ENCODE peak calls at places on chromosomes 11 and 22, in ten cellular contexts. L is esophagus squamous epithelium, G is PC-9, N is AG04450, X is choroid plexus epithelial cell, K is adrenal gland, J is transverse colon, E is neural crest cell, W is tibial artery, D is gastrocnemius medialis. M is an unnamed sample.

GRCh38 chr11:23138761-23139160 is 278.5 kb upstream of the CCDC179 start:
- DNase-seq in L (no peak), G (no peak), N (no peak), X (no peak), K (no peak), J (no peak), E (no peak), W (no peak), D (no peak), M (no peak)

GRCh38 chr11:87719311-87720073 is 455.8 kb downstream of the RAB38 start:
- DNase-seq in L (no peak), G (no peak), N (no peak), X (peak; percentile 12), K (no peak), J (no peak), E (no peak), W (no peak), D (no peak), M (no peak)

GRCh38 chr11:75500742-75501141 is 25.0 kb downstream of the GDPD5 start:
- DNase-seq in L (no peak), G (no peak), N (no peak), X (no peak), K (no peak), J (no peak), E (no peak), W (no peak), D (no peak), M (no peak)

GRCh38 chr11:36007127-36007824 is 63.4 kb downstream of the LDLRAD3 start:
- DNase-seq in L (no peak), G (peak; percentile 84), N (no peak), X (no peak), K (no peak), J (no peak), E (no peak), W (no peak), D (no peak), M (no peak)

GRCh38 chr11:102135256-102135655 is 25.0 kb downstream of the YAP1 start:
- DNase-seq in L (no peak), G (no peak), N (no peak), X (no peak), K (no peak), J (no peak), E (no peak), W (no peak), D (no peak), M (no peak)

GRCh38 chr11:82682003-82682751 is 51.5 kb downstream of the FAM181B start:
- DNase-seq in L (no peak), G (peak; percentile 82), N (peak; percentile 24), X (peak; percentile 88), K (peak; percentile 24), J (peak; percentile 16), E (no peak), W (no peak), D (no peak), M (peak; percentile 18)

GRCh38 chr11:88404363-88404762 is 66.8 kb upstream of the CTSC start:
- DNase-seq in L (no peak), G (no peak), N (no peak), X (no peak), K (no peak), J (no peak), E (no peak), W (no peak), D (no peak), M (no peak)

GRCh38 chr11:9765320-9766101 is 101.6 kb downstream of the SWAP70 start:
- DNase-seq in L (no peak), G (no peak), N (peak; percentile 90), X (peak; percentile 99), K (peak; percentile 56), J (no peak), E (no peak), W (peak; percentile 41), D (peak; percentile 70), M (no peak)

GRCh38 chr11:72820439-72821139 is 6.4 kb downstream of the ATG16L2 start:
- DNase-seq in L (no peak), G (no peak), N (no peak), X (no peak), K (peak; percentile 27), J (no peak), E (no peak), W (no peak), D (no peak), M (no peak)

GRCh38 chr22:39299829-39300178 is 19.6 kb downstream of the RPL3 start:
- DNase-seq in L (no peak), G (no peak), N (no peak), X (no peak), K (peak; percentile 61), J (peak; percentile 25), E (no peak), W (peak; percentile 50), D (no peak), M (no peak)

GRCh38 chr22:46072030-46072881 is 78.1 kb upstream of the PPARA start:
- DNase-seq in L (no peak), G (peak; percentile 50), N (no peak), X (peak; percentile 65), K (peak; percentile 74), J (peak; percentile 84), E (no peak), W (peak; percentile 59), D (peak; percentile 56), M (no peak)

GRCh38 chr11:10930224-10930960 is 72.5 kb upstream of the ZBED5 start:
- DNase-seq in L (no peak), G (no peak), N (no peak), X (peak; percentile 33), K (no peak), J (peak; percentile 27), E (no peak), W (no peak), D (no peak), M (no peak)

GRCh38 chr11:15468471-15468870 is 353.7 kb downstream of the INSC start:
- DNase-seq in L (no peak), G (no peak), N (no peak), X (no peak), K (no peak), J (no peak), E (no peak), W (no peak), D (no peak), M (no peak)

GRCh38 chr11:134332782-134333181 is 994 bp downstream of the GLB1L2 start:
- DNase-seq in L (no peak), G (no peak), N (no peak), X (no peak), K (no peak), J (no peak), E (no peak), W (no peak), D (no peak), M (no peak)

DNA sequence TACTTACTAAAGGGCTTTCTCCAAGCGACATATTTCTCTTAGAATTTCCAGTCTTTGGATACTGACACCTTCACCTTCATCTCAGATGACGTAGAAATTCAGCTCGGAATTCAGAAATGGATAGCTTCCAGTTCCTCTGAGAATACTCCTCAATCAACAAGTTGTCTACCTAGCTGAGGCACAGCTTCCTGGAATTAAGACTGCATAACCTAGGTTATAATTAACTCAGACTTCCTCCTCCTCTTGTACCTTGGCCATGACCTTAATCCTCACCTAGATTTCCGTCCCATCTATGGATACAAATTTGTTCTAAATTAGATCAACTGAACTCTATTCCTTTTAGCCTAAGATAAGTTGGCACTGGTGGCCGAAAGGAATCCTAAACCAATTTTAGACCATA is 17.4 kb downstream of the ATP5MG start:
- DNase-seq in L (no peak), G (no peak), N (no peak), X (no peak), K (no peak), J (no peak), E (no peak), W (no peak), D (no peak), M (no peak)
- TF ChIP-seq CTCF in L (no peak), G (no peak), N (no peak), X (no peak), K (no peak), J (no peak), E (no peak), W (no peak), D (no peak), M (no peak)

DNA sequence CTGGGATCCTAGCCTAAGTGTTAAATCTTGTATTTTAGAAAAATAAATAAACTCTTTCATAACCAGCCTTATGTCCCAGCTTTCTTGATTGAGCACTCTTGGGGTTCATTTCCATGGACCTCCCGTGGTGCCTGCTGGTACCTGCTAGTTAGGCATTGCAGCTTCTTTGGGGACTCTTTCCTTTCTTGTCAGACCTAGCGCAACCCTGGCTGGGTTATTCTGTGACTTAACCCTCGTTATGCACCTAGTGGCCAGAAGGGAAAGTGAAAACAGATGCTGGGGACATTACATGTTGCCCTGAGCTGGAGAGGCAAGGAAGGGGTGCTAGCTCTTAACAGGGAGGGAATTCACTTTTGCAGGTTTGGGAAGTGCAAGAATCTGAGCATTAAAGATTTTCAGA is 46.8 kb downstream of the APIP start:
- DNase-seq in L (no peak), G (no peak), N (no peak), X (peak; percentile 7), K (no peak), J (no peak), E (no peak), W (no peak), D (no peak), M (no peak)
- TF ChIP-seq CTCF in L (no peak), G (no peak), N (peak; percentile 22), X (peak; percentile 47), K (no peak), J (no peak), E (peak; percentile 41), W (no peak), D (no peak), M (peak; percentile 13)

GRCh38 chr11:115990004-115990447 is 485.8 kb upstream of the CADM1 start:
- DNase-seq in L (no peak), G (no peak), N (no peak), X (no peak), K (no peak), J (peak; percentile 15), E (peak; percentile 44), W (no peak), D (no peak), M (no peak)
- TF ChIP-seq CTCF in L (peak; percentile 25), G (peak; percentile 71), N (peak; percentile 58), X (peak; percentile 10), K (peak; percentile 56), J (peak; percentile 66), E (peak; percentile 74), W (no peak), D (peak; percentile 47), M (peak; percentile 53)

GRCh38 chr11:119607726-119608125 is 121.3 kb downstream of the NECTIN1 start:
- DNase-seq in L (no peak), G (no peak), N (no peak), X (no peak), K (no peak), J (no peak), E (no peak), W (no peak), D (no peak), M (no peak)

GRCh38 chr11:119605137-119605675 is 123.8 kb downstream of the NECTIN1 start:
- DNase-seq in L (no peak), G (no peak), N (no peak), X (no peak), K (no peak), J (no peak), E (no peak), W (no peak), D (no peak), M (no peak)

GRCh38 chr11:119608201-119608600 is 120.8 kb downstream of the NECTIN1 start:
- DNase-seq in L (no peak), G (no peak), N (no peak), X (no peak), K (no peak), J (no peak), E (no peak), W (no peak), D (no peak), M (no peak)

GRCh38 chr11:119611027-119611426 is 118.0 kb downstream of the NECTIN1 start:
- DNase-seq in L (no peak), G (no peak), N (no peak), X (no peak), K (no peak), J (no peak), E (no peak), W (no peak), D (no peak), M (no peak)

GRCh38 chr11:119608781-119609180 is 120.2 kb downstream of the NECTIN1 start:
- DNase-seq in L (no peak), G (no peak), N (no peak), X (no peak), K (no peak), J (no peak), E (no peak), W (no peak), D (no peak), M (no peak)
- TF ChIP-seq CTCF in L (no peak), G (no peak), N (no peak), X (no peak), K (no peak), J (no peak), E (no peak), W (no peak), D (no peak), M (no peak)

M was measured in kidney epithelial cell.